ENCODE peak calls at places on chromosomes 7 and 10, in five cellular contexts. Z is lung microvascular endothelial cell, O is GM12865, X is NCI-H1092, Y is BJ. V is an unnamed sample.

GRCh38 chr7:98084631-98085030 is 22.0 kb upstream of the LMTK2 start:
- DNase-seq in Y (no peak), X (no peak), Z (no peak), O (no peak), V (no peak)

GRCh38 chr10:122089343-122090015 is 100.5 kb downstream of the TACC2 start:
- DNase-seq in X (no peak), Y (no peak), Z (no peak), O (no peak), V (no peak)

GRCh38 chr10:58952747-58953466 is 223.5 kb upstream of the PHYHIPL start:
- DNase-seq in Z (peak; percentile 48), O (peak; percentile 55), Y (no peak), X (peak; percentile 6), V (peak; percentile 42)

GRCh38 chr10:122461729-122462532 is 578 bp downstream of the HTRA1 start:
- DNase-seq in Z (peak; percentile 56), X (no peak), Y (no peak), O (no peak), V (peak; percentile 52)

GRCh38 chr7:23239709-23240108 is 6.9 kb upstream of the GPNMB start:
- DNase-seq in Y (no peak), O (no peak), X (no peak), Z (no peak), V (no peak)

GRCh38 chr10:16822726-16823360 is 5.6 kb upstream of the RSU1 start:
- DNase-seq in X (no peak), Z (no peak), O (no peak), Y (no peak), V (no peak)

GRCh38 chr7:302054-302992 is 12.4 kb downstream of the FOXL3 start:
- DNase-seq in Z (no peak), O (no peak), X (no peak), Y (no peak), V (no peak)

GRCh38 chr10:53314856-53315255 is 542.3 kb upstream of the MBL2 start:
- DNase-seq in Y (peak; percentile 87), O (no peak), Z (no peak), X (no peak), V (no peak)

GRCh38 chr7:28488061-28488791 is 75.9 kb downstream of the CREB5 start:
- DNase-seq in Z (no peak), O (no peak), X (peak; percentile 17), Y (no peak), V (no peak)

GRCh38 chr7:334618-335357 is 44.8 kb downstream of the FOXL3 start:
- DNase-seq in Y (no peak), Z (no peak), O (no peak), X (no peak), V (no peak)

GRCh38 chr7:80873140-80873539 is 45.7 kb downstream of the SEMA3C start:
- DNase-seq in O (no peak), Z (no peak), X (no peak), Y (no peak), V (no peak)

GRCh38 chr10:124380256-124380995 is 38.3 kb downstream of the OAT start:
- DNase-seq in Z (no peak), O (no peak), Y (no peak), X (no peak), V (no peak)

GRCh38 chr7:150323682-150324365 is 479 bp upstream of the ACTR3C start:
- DNase-seq in O (peak; percentile 24), Z (peak; percentile 10), X (peak; percentile 46), Y (no peak), V (peak; percentile 40)